ENCODE peak calls at places on chromosomes 6 and 20, in four cellular contexts. Q, B, E and S are unnamed samples.
A peak's percentile ranks its signal among the peaks of the same experiment; 100 is the strongest.

GRCh38 chr6:30646450-30647038 is 389 bp upstream of the C6orf136 start:
- ATAC-seq in Q (no peak), B (no peak), E (no peak), S (no peak)

GRCh38 chr20:13337090-13337784 is 116.2 kb downstream of the ISM1 start:
- ATAC-seq in Q (peak; percentile 31), B (no peak), E (peak; percentile 40), S (no peak)

GRCh38 chr6:142187209-142187608 is 40.1 kb downstream of the VTA1 start:
- ATAC-seq in Q (no peak), B (no peak), E (peak; percentile 22), S (no peak)

GRCh38 chr6:34630040-34630439 is 66.5 kb downstream of the ILRUN start:
- ATAC-seq in Q (no peak), B (peak; percentile 44), E (no peak), S (peak; percentile 92)

GRCh38 chr20:44115762-44116644 is 71.0 kb downstream of the JPH2 start:
- ATAC-seq in Q (peak; percentile 30), B (no peak), E (no peak), S (no peak)

GRCh38 chr6:2980465-2980855 is 9.1 kb upstream of the SERPINB6 start:
- ATAC-seq in Q (peak; percentile 23), B (peak; percentile 39), E (no peak), S (peak; percentile 77)

GRCh38 chr6:157539900-157540752 is 159.1 kb downstream of the ZDHHC14 start:
- ATAC-seq in Q (no peak), B (no peak), E (peak; percentile 91), S (no peak)

GRCh38 chr20:42041000-42041565 is 422.9 kb upstream of the CHD6 start:
- ATAC-seq in Q (no peak), B (no peak), E (no peak), S (no peak)

GRCh38 chr20:49354673-49355072 is 76.8 kb upstream of the ZNFX1 start:
- ATAC-seq in Q (no peak), B (no peak), E (peak; percentile 43), S (no peak)

GRCh38 chr6:170233304-170234205 is 57.3 kb downstream of the DLL1 start:
- ATAC-seq in Q (no peak), B (no peak), E (no peak), S (no peak)

GRCh38 chr6:154474636-154475428 is 35.7 kb downstream of the CNKSR3 start:
- ATAC-seq in Q (peak; percentile 63), B (peak; percentile 26), E (peak; percentile 55), S (peak; percentile 94)

GRCh38 chr6:56814308-56814707 is 140.6 kb upstream of the BEND6 start:
- ATAC-seq in Q (no peak), B (no peak), E (no peak), S (no peak)

GRCh38 chr6:20827798-20828197 is 293.5 kb downstream of the CDKAL1 start:
- ATAC-seq in Q (peak; percentile 47), B (peak; percentile 71), E (peak; percentile 29), S (no peak)

GRCh38 chr20:43900062-43900461 is 14.6 kb upstream of the TOX2 start:
- ATAC-seq in Q (no peak), B (no peak), E (peak; percentile 89), S (peak; percentile 26)

GRCh38 chr20:57514273-57514751 is 10.6 kb downstream of the CTCFL start:
- ATAC-seq in Q (peak; percentile 95), B (peak; percentile 82), E (peak; percentile 97), S (peak; percentile 82)

GRCh38 chr20:57481281-57481711 is 43.6 kb downstream of the CTCFL start:
- ATAC-seq in Q (no peak), B (no peak), E (no peak), S (peak; percentile 51)

GRCh38 chr6:46293641-46294316 is 123.0 kb upstream of the ENPP5 start:
- ATAC-seq in Q (no peak), B (no peak), E (no peak), S (no peak)

GRCh38 chr20:48603819-48604405 is 223.9 kb downstream of the PREX1 start:
- ATAC-seq in Q (no peak), B (no peak), E (no peak), S (no peak)

GRCh38 chr20:61881416-61881815 is 184.3 kb downstream of the TAF4 start:
- ATAC-seq in Q (no peak), B (no peak), E (no peak), S (no peak)